ENCODE peak calls at places on chromosome 4, in seven cellular contexts. I is tibial nerve; A is CD8-positive, alpha-beta T cell; O is mesendoderm; J is thyroid gland; N is caudate nucleus; Y is brain microvascular endothelial cell. B is an unnamed sample.

GRCh38 chr4:173360587-173361221 is 10.1 kb upstream of the SAP30 start:
- DNase-seq in O (no peak), Y (no peak), J (no peak), A (no peak), I (no peak), N (no peak), B (no peak)

GRCh38 chr4:1402021-1402515 is 4.2 kb downstream of the NKX1-1 start:
- DNase-seq in J (no peak), I (no peak), Y (no peak), A (no peak), N (no peak), O (no peak), B (peak; percentile 12)

GRCh38 chr4:139978692-139979091 is 175.3 kb downstream of the MAML3 start:
- DNase-seq in N (no peak), Y (no peak), A (no peak), I (no peak), J (no peak), O (no peak), B (no peak)

GRCh38 chr4:153427363-153428071 is 38.6 kb upstream of the TMEM131L start:
- DNase-seq in N (no peak), O (no peak), J (no peak), A (no peak), I (no peak), Y (no peak), B (no peak)

GRCh38 chr4:147096667-147097604 is 151.3 kb upstream of the TTC29 start:
- DNase-seq in J (no peak), A (no peak), O (peak; percentile 55), I (peak; percentile 36), N (no peak), Y (no peak), B (no peak)

GRCh38 chr4:74056114-74056857 is 17.8 kb upstream of the CXCL3 start:
- DNase-seq in I (no peak), Y (peak; percentile 31), A (no peak), J (no peak), N (no peak), O (peak; percentile 56), B (no peak)

GRCh38 chr4:7763788-7764187 is 175.9 kb downstream of the AFAP1 start:
- DNase-seq in I (no peak), J (no peak), A (no peak), N (no peak), Y (peak; percentile 82), O (peak; percentile 28), B (peak; percentile 26)

GRCh38 chr4:110231869-110232268 is 33.5 kb upstream of the ELOVL6 start:
- DNase-seq in Y (no peak), O (no peak), I (no peak), A (no peak), J (no peak), N (no peak), B (no peak)

GRCh38 chr4:47043821-47044220 is 12.5 kb downstream of the GABRB1 start:
- DNase-seq in I (no peak), A (no peak), N (no peak), J (no peak), O (no peak), Y (no peak), B (no peak)

GRCh38 chr4:139665079-139665689 is 435 bp upstream of the MGST2 start:
- DNase-seq in A (no peak), J (no peak), I (no peak), Y (no peak), N (no peak), O (no peak), B (no peak)

GRCh38 chr4:76325072-76325471 is 18.5 kb downstream of the STBD1 start:
- DNase-seq in Y (no peak), N (no peak), O (no peak), A (no peak), I (no peak), J (no peak), B (no peak)

GRCh38 chr4:8537041-8537461 is 43.1 kb upstream of the GPR78 start:
- DNase-seq in O (no peak), N (no peak), I (peak; percentile 76), A (no peak), Y (peak; percentile 87), J (peak; percentile 92), B (no peak)

GRCh38 chr4:183722738-183723560 is 63.9 kb downstream of the TRAPPC11 start:
- DNase-seq in N (no peak), J (peak; percentile 69), A (peak; percentile 27), I (no peak), O (peak; percentile 65), Y (peak; percentile 17), B (no peak)

GRCh38 chr4:147480891-147481576 is at the start of gene EDNRA:
- DNase-seq in O (peak; percentile 71), A (no peak), Y (peak; percentile 74), N (no peak), I (no peak), J (peak; percentile 30), B (no peak)

GRCh38 chr4:72313121-72313520 is 255.9 kb downstream of the ADAMTS3 start:
- DNase-seq in Y (no peak), A (no peak), J (peak; percentile 48), I (no peak), O (peak; percentile 11), N (no peak), B (no peak)

GRCh38 chr4:72314869-72315268 is 254.2 kb downstream of the ADAMTS3 start:
- DNase-seq in J (peak; percentile 55), N (no peak), A (no peak), I (peak; percentile 19), Y (peak; percentile 57), O (no peak), B (no peak)

GRCh38 chr4:72312032-72312650 is 256.9 kb downstream of the ADAMTS3 start:
- DNase-seq in O (peak; percentile 92), N (peak; percentile 31), A (no peak), J (peak; percentile 76), I (peak; percentile 72), Y (peak; percentile 96), B (peak; percentile 47)

GRCh38 chr4:72305620-72306019 is 263.4 kb downstream of the ADAMTS3 start:
- DNase-seq in Y (no peak), O (no peak), A (no peak), J (no peak), I (no peak), N (no peak), B (no peak)

DNA sequence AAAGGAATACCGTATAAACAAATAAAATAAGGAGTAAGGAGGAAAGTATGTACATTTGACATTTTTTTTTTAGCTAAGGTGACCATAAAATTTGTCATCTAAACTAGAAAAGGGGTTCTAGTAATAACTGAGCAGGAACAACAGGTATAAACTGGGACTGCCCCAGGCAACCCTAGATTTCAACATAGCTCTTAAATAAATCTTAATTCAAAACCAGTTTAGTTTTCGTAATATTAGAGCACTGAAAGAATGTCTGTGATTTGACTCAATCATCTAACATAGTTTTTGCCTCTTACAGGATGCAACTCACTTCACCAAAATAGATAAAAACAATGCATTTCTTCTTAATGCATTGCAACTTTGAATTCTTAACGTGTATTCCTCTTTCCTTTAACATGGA is 257.7 kb downstream of the ADAMTS3 start:
- DNase-seq in Y (no peak), N (no peak), I (no peak), J (no peak), O (no peak), A (no peak), B (no peak)
- H3K27ac ChIP-seq in Y (peak overlapping the region; percentile 85), N (no peak overlapping the region), I (peak overlapping the region; percentile 44), J (peak overlapping the region; percentile 46), O (no peak overlapping the region), A (no peak overlapping the region), B (no peak overlapping the region)

GRCh38 chr4:124694961-124695598 is 17.5 kb downstream of the ANKRD50 start:
- DNase-seq in I (no peak), Y (no peak), A (no peak), O (peak; percentile 51), N (no peak), J (no peak), B (no peak)
- H3K27ac ChIP-seq in I (no peak overlapping the region), Y (no peak overlapping the region), A (no peak overlapping the region), O (no peak overlapping the region), N (no peak overlapping the region), J (no peak overlapping the region), B (no peak overlapping the region)

GRCh38 chr4:61376301-61376700 is 176.2 kb downstream of the ADGRL3 start:
- DNase-seq in O (no peak), I (no peak), J (no peak), Y (no peak), A (no peak), N (no peak), B (no peak)

GRCh38 chr4:61375316-61375715 is 175.2 kb downstream of the ADGRL3 start:
- DNase-seq in I (no peak), J (no peak), N (no peak), O (no peak), A (no peak), Y (no peak), B (no peak)

GRCh38 chr4:61379406-61379805 is 179.3 kb downstream of the ADGRL3 start:
- DNase-seq in Y (no peak), O (no peak), I (no peak), A (no peak), N (no peak), J (no peak), B (no peak)

GRCh38 chr4:61374612-61374920 is 174.4 kb downstream of the ADGRL3 start:
- DNase-seq in A (no peak), I (no peak), J (no peak), O (no peak), N (no peak), Y (peak; percentile 8), B (no peak)

DNA sequence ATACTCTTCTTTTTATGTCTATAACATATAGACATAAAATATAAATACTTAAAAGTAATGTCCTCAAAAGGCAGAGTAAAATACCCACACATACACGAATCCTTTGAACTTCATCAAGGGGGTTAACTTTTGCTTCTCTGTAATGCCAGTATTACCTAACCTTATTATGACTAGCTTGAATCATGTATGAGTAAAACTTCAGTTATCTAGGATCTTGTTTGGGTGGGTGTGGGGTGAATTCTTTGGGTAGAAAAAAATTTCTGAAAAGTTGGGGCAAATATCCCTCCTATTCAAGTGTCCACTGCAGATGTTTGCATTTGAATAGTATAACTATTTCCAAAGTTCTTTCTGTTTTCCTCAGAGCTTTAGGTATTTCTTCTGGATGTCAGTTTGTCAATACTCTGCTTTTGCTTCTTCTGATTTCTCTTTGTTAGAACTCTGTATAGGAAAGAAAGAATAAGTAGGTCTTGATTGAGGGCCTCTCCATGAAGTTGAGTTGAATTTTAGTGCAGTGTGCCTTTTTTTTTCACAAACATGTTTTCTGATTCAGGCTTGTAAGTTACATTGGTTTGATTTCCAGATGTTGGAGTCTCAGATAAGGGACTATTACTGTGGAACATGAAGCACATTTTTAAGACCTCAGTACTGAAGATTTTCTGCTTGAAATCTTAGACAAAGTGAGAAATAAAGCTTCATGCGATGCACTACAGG is 173.9 kb downstream of the ADGRL3 start:
- DNase-seq in J (no peak), I (no peak), O (no peak), A (no peak), Y (peak; percentile 41), N (no peak), B (no peak)
- H3K27ac ChIP-seq in J (no peak overlapping the region), I (peak overlapping the region; percentile 83), O (no peak overlapping the region), A (no peak overlapping the region), Y (peak overlapping the region; percentile 52), N (no peak overlapping the region), B (no peak overlapping the region)

DNA sequence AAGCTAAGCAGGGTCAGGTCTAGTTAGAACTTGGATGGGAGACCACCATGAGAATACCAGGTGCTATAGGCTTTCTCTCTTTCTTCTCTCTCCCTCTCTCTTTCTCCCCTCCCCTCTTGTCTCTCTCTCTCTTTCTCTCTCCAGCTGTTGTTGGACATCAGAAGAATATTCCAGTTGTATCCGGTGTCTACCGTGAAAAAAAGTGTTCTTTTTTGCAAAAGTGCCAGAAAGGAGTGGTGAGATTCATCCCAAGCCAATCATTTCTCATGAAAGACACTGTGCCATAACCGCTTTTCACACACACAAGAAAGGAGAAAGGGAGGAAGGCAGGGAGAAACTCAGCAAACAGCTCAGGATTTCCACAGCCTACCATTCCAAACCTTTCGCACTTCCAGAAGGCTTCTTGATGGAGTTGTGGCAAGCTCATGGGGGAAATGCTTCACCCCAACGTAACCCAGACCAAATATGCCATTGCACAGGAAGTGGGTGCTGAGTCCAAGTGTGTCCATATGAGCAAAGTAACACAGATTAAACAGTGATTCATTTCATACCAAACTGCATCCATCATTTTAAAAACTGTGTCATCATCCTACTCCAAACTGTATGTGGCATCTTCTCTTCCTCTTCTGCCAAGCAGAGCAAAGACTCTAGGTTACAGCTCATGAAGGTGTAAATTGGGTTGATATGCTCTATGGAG is 224.0 kb downstream of the APBB2 start:
- DNase-seq in J (no peak), A (no peak), Y (peak; percentile 93), I (no peak), O (no peak), N (no peak), B (no peak)
- H3K27ac ChIP-seq in J (peak overlapping the region; percentile 60), A (no peak overlapping the region), Y (peak overlapping the region; percentile 95), I (no peak overlapping the region), O (no peak overlapping the region), N (no peak overlapping the region), B (no peak overlapping the region)